ENCODE peak calls at places on chromosomes 5 and 9, in five cellular contexts. J is NCI-H146; S is HEK293T; V is effector memory CD8-positive, alpha-beta T cell; Q is left ventricle myocardium superior. C is an unnamed sample.

GRCh38 chr5:51544386-51544785 is 161.1 kb downstream of the ISL1 start:
- DNase-seq in Q (no peak), J (no peak), V (no peak), S (no peak), C (no peak)

GRCh38 chr9:71115448-71115975 is 5.9 kb downstream of the TRPM3 start:
- DNase-seq in V (no peak), S (no peak), J (no peak), Q (no peak), C (no peak)

GRCh38 chr9:92190536-92190790 is 75.2 kb upstream of the SPTLC1 start:
- DNase-seq in V (no peak), S (no peak), Q (no peak), J (no peak), C (no peak)

GRCh38 chr5:174720612-174721521 is 3.5 kb upstream of the MSX2 start:
- DNase-seq in V (no peak), Q (peak), S (peak), J (no peak), C (no peak)

GRCh38 chr9:94144394-94144793 is 60.1 kb downstream of the PTPDC1 start:
- DNase-seq in V (no peak), Q (no peak), S (no peak), J (no peak), C (no peak)

GRCh38 chr5:159003045-159004030 is 96.4 kb downstream of the EBF1 start:
- DNase-seq in S (no peak), Q (no peak), J (no peak), V (no peak), C (no peak)

GRCh38 chr9:22817181-22817580 is 370.6 kb downstream of the DMRTA1 start:
- DNase-seq in S (no peak), V (no peak), J (no peak), Q (no peak), C (no peak)

GRCh38 chr5:172311605-172312004 is 28.0 kb upstream of the UBTD2 start:
- DNase-seq in J (no peak), Q (no peak), V (no peak), S (no peak), C (no peak)

GRCh38 chr5:127228540-127229184 is 61.9 kb upstream of the MEGF10 start:
- DNase-seq in S (no peak), J (no peak), Q (no peak), V (no peak), C (no peak)

GRCh38 chr5:150352531-150353394 is 4.7 kb upstream of the TCOF1 start:
- DNase-seq in J (no peak), V (no peak), Q (no peak), S (no peak), C (no peak)

C was measured in COR-L47.